ENCODE peak calls at places on chromosomes 3 and 15, in ten cellular contexts. W, G, M, Z, J, B, V, I, X and U are unnamed samples.
A peak's percentile ranks its signal among the peaks of the same experiment; 100 is the strongest.

GRCh38 chr3:72301779-72302178 is 516.8 kb upstream of the PROK2 start:
- DNase-seq in I (no peak), G (no peak), V (no peak), W (no peak), B (no peak), Z (no peak), J (no peak), X (no peak), M (no peak), U (no peak)

GRCh38 chr15:75542386-75542797 is 36.7 kb downstream of the PTPN9 start:
- DNase-seq in G (no peak), Z (no peak), I (no peak), M (peak; percentile 32), J (no peak), W (no peak), X (no peak), V (no peak), B (no peak), U (no peak)

GRCh38 chr3:58111513-58112184 is 99.1 kb downstream of the DNASE1L3 start:
- DNase-seq in X (no peak), V (no peak), W (no peak), M (no peak), Z (no peak), J (peak; percentile 16), I (no peak), B (no peak), G (no peak), U (peak; percentile 79)

GRCh38 chr3:45751537-45752242 is 44.6 kb downstream of the SLC6A20 start:
- DNase-seq in X (no peak), J (no peak), I (no peak), B (no peak), M (no peak), V (no peak), G (no peak), W (no peak), Z (no peak), U (no peak)

GRCh38 chr3:56952051-56952450 is 108.4 kb upstream of the SPATA12 start:
- DNase-seq in J (no peak), Z (no peak), V (no peak), G (no peak), M (no peak), B (no peak), I (no peak), W (no peak), X (no peak), U (no peak)

GRCh38 chr15:60526127-60526616 is 47.2 kb upstream of the ICE2 start:
- DNase-seq in V (no peak), M (no peak), X (no peak), B (no peak), G (no peak), I (peak; percentile 62), Z (peak; percentile 27), W (no peak), J (peak; percentile 27), U (no peak)

GRCh38 chr3:169607909-169608308 is 55.6 kb downstream of the MECOM start:
- DNase-seq in B (no peak), W (no peak), X (no peak), V (no peak), M (no peak), Z (no peak), I (no peak), J (no peak), G (no peak), U (no peak)

GRCh38 chr3:117096549-117096948 is 387.0 kb downstream of the TUSC7 start:
- DNase-seq in V (no peak), M (no peak), G (no peak), I (no peak), B (no peak), W (no peak), X (no peak), J (no peak), Z (no peak), U (no peak)

GRCh38 chr15:79641841-79642240 is 209.7 kb downstream of the MINAR1 start:
- DNase-seq in W (no peak), B (no peak), X (no peak), Z (no peak), G (no peak), I (no peak), J (no peak), M (no peak), V (no peak), U (no peak)

GRCh38 chr15:74783072-74783807 is 1.4 kb downstream of the CSK start:
- DNase-seq in M (peak; percentile 58), B (peak; percentile 60), I (peak; percentile 57), V (peak; percentile 50), G (no peak), X (peak; percentile 60), J (no peak), W (peak; percentile 78), Z (no peak), U (no peak)

GRCh38 chr3:23723930-23724329 is 81.8 kb upstream of the UBE2E1 start:
- DNase-seq in B (no peak), W (no peak), Z (no peak), M (no peak), X (no peak), G (no peak), I (no peak), V (no peak), J (no peak), U (no peak)